ENCODE peak calls at places on chromosomes 7 and 10, in seven cellular contexts. Y, Z, K, P, C, G and V are unnamed samples.

GRCh38 chr10:47165711-47166404 is 134.1 kb upstream of the GDF10 start:
- DNase-seq in P (peak), Y (no peak), Z (peak), K (no peak), G (no peak), C (no peak), V (no peak)

GRCh38 chr10:79140083-79140793 is 71.5 kb downstream of the ZMIZ1 start:
- DNase-seq in G (no peak), Y (no peak), C (no peak), P (no peak), K (no peak), Z (no peak), V (no peak)

GRCh38 chr7:64509583-64509982 is 53.3 kb downstream of the ZNF680 start:
- DNase-seq in K (no peak), G (no peak), P (no peak), Y (no peak), C (no peak), Z (no peak), V (no peak)

GRCh38 chr7:87056346-87056745 is 3.1 kb downstream of the ELAPOR2 start:
- DNase-seq in K (no peak), P (peak), Y (no peak), Z (no peak), G (no peak), C (no peak), V (no peak)

GRCh38 chr10:121594623-121595320 is 3.5 kb downstream of the FGFR2 start:
- DNase-seq in Z (no peak), Y (no peak), K (no peak), G (no peak), P (no peak), C (no peak), V (no peak)

GRCh38 chr10:78687616-78688015 is 381.1 kb upstream of the ZMIZ1 start:
- DNase-seq in Y (no peak), C (no peak), P (no peak), Z (no peak), G (no peak), K (no peak), V (no peak)

GRCh38 chr10:66917104-66917503 is 8.7 kb upstream of the LRRTM3 start:
- DNase-seq in Z (no peak), P (no peak), K (no peak), G (no peak), Y (no peak), C (no peak), V (no peak)

GRCh38 chr7:45026984-45027773 is 27.2 kb downstream of the CCM2 start:
- DNase-seq in K (no peak), G (no peak), P (no peak), Y (no peak), Z (peak), C (no peak), V (no peak)

GRCh38 chr7:142459557-142459963 is 201.7 kb upstream of the PRSS58 start:
- DNase-seq in G (peak), K (no peak), C (peak), P (peak), Y (no peak), Z (peak), V (peak)

GRCh38 chr7:27519801-27520200 is 142.9 kb downstream of the HIBADH start:
- DNase-seq in C (no peak), Z (no peak), K (no peak), Y (no peak), P (no peak), G (no peak), V (no peak)

GRCh38 chr10:5591336-5591824 is 66.6 kb downstream of the CALML3 start:
- DNase-seq in C (no peak), K (no peak), G (no peak), P (no peak), Z (no peak), Y (no peak), V (no peak)

GRCh38 chr10:69362471-69362954 is 54.2 kb downstream of the TACR2 start:
- DNase-seq in P (peak), G (peak), K (no peak), C (no peak), Y (peak), Z (no peak), V (no peak)

GRCh38 chr7:36185732-36186131 is 32.7 kb downstream of the EEPD1 start:
- DNase-seq in Z (no peak), K (no peak), C (no peak), P (peak), Y (no peak), G (no peak), V (no peak)

GRCh38 chr7:43560742-43561330 is 22.1 kb upstream of the STK17A start:
- DNase-seq in C (no peak), P (no peak), Z (no peak), Y (no peak), G (no peak), K (no peak), V (no peak)

GRCh38 chr7:665251-665650 is 61.2 kb upstream of the DNAAF5 start:
- DNase-seq in C (no peak), Y (no peak), G (no peak), P (peak), K (no peak), Z (no peak), V (no peak)

GRCh38 chr10:62648941-62649340 is 155.6 kb upstream of the ADO start:
- DNase-seq in P (no peak), Y (no peak), K (no peak), C (no peak), G (no peak), Z (no peak), V (no peak)

GRCh38 chr10:125003901-125004467 is 62.1 kb downstream of the ZRANB1 start:
- DNase-seq in C (no peak), K (no peak), Y (no peak), P (no peak), Z (no peak), G (no peak), V (no peak)

GRCh38 chr7:90396420-90396819 is 6.8 kb upstream of the CLDN12 start:
- DNase-seq in K (no peak), C (no peak), Z (no peak), G (no peak), Y (peak), P (no peak), V (no peak)

GRCh38 chr10:122112625-122113160 is 123.7 kb downstream of the TACC2 start:
- DNase-seq in G (peak), Y (no peak), K (peak), C (no peak), P (peak), Z (no peak), V (no peak)

GRCh38 chr10:104576611-104577010 is 64.5 kb upstream of the SORCS3 start:
- DNase-seq in Z (no peak), G (no peak), C (no peak), P (no peak), Y (no peak), K (no peak), V (no peak)

GRCh38 chr7:1947586-1948217 is 277.6 kb downstream of the ELFN1 start:
- DNase-seq in P (no peak), Y (no peak), G (no peak), C (no peak), K (no peak), Z (no peak), V (no peak)

GRCh38 chr7:930975-931758 is 23.3 kb downstream of the ADAP1 start:
- DNase-seq in C (no peak), K (no peak), P (no peak), Y (no peak), G (no peak), Z (no peak), V (no peak)

GRCh38 chr7:157570531-157571200 is 233.9 kb downstream of the DNAJB6 start:
- DNase-seq in Y (no peak), P (no peak), C (no peak), K (no peak), Z (no peak), G (no peak), V (no peak)

GRCh38 chr7:45670717-45671116 is 96.5 kb downstream of the ADCY1 start:
- DNase-seq in G (no peak), C (no peak), P (no peak), Z (no peak), K (no peak), Y (no peak), V (no peak)

GRCh38 chr10:58781873-58782488 is 269.3 kb downstream of the BICC1 start:
- DNase-seq in G (no peak), K (no peak), Z (no peak), C (peak), P (peak), Y (no peak), V (peak)

GRCh38 chr10:97894092-97894491 is 44.4 kb downstream of the GOLGA7B start:
- DNase-seq in K (no peak), C (no peak), Z (no peak), G (no peak), P (no peak), Y (no peak), V (no peak)

GRCh38 chr10:102112210-102112817 is 7.9 kb downstream of the LDB1 start:
- DNase-seq in G (no peak), Y (no peak), Z (no peak), K (no peak), P (no peak), C (no peak), V (no peak)

GRCh38 chr7:25167262-25167843 is 42.3 kb upstream of the CYCS start:
- DNase-seq in G (peak), Y (no peak), P (no peak), Z (no peak), C (peak), K (no peak), V (no peak)

GRCh38 chr10:5196613-5197234 is at the start of gene AKR1C4:
- DNase-seq in C (no peak), P (no peak), K (no peak), G (no peak), Y (no peak), Z (no peak), V (no peak)

GRCh38 chr7:130814753-130815152 is 80.7 kb upstream of the KLF14 start:
- DNase-seq in K (no peak), Z (no peak), C (no peak), G (no peak), P (peak), Y (no peak), V (no peak)

GRCh38 chr10:11424456-11425287 is 186.8 kb downstream of the USP6NL start:
- DNase-seq in Z (no peak), C (peak), K (no peak), Y (no peak), G (peak), P (peak), V (peak)

GRCh38 chr7:106947244-106947728 is 82.2 kb downstream of the PIK3CG start:
- DNase-seq in C (peak), G (peak), Z (peak), K (no peak), Y (peak), P (peak), V (peak)

GRCh38 chr7:117072620-117073118 is 119.4 kb downstream of the ST7 start:
- DNase-seq in C (no peak), Z (no peak), P (peak), G (no peak), K (no peak), Y (peak), V (peak)

GRCh38 chr7:95169678-95170077 is 154.7 kb downstream of the PON1 start:
- DNase-seq in K (no peak), C (no peak), G (no peak), Z (no peak), Y (no peak), P (peak), V (no peak)

GRCh38 chr10:30697806-30698205 is 68.3 kb upstream of the LYZL2 start:
- DNase-seq in P (no peak), Y (no peak), Z (no peak), K (no peak), C (no peak), G (no peak), V (no peak)

GRCh38 chr7:372939-373791 is 83.2 kb downstream of the FOXL3 start:
- DNase-seq in P (no peak), C (no peak), Z (no peak), K (peak), G (peak), Y (no peak), V (no peak)

GRCh38 chr10:76202777-76203176 is 771.4 kb downstream of the LRMDA start:
- DNase-seq in K (no peak), C (no peak), G (no peak), P (peak), Z (no peak), Y (no peak), V (no peak)

GRCh38 chr10:88389456-88389855 is 193.7 kb downstream of the RNLS start:
- DNase-seq in C (no peak), Z (peak), K (no peak), P (peak), Y (no peak), G (peak), V (peak)